ENCODE peak calls at places on chromosomes 12 and 14, in four cellular contexts. One of them, this sample, is unnamed.

GRCh38 chr14:61860294-61860918 is 98.2 kb downstream of the SNAPC1 start:
- DNase-seq in HepG2: peak
- DNase-seq in WTC11: peak
- DNase-seq in K562: peak
- DNase-seq in this sample: peak

GRCh38 chr12:131102991-131103609 is 149.4 kb downstream of the ADGRD1 start:
- DNase-seq in HepG2: no peak
- DNase-seq in WTC11: peak
- DNase-seq in K562: no peak
- DNase-seq in this sample: no peak

GRCh38 chr14:26286806-26287205 is 311.0 kb downstream of the NOVA1 start:
- DNase-seq in HepG2: no peak
- DNase-seq in WTC11: no peak
- DNase-seq in K562: no peak
- DNase-seq in this sample: no peak

GRCh38 chr14:103207404-103208072 is 84.3 kb downstream of the TNFAIP2 start:
- DNase-seq in HepG2: no peak
- DNase-seq in WTC11: peak
- DNase-seq in K562: no peak
- DNase-seq in this sample: no peak

GRCh38 chr14:55097894-55098560 is 31.0 kb upstream of the LGALS3 start:
- DNase-seq in HepG2: no peak
- DNase-seq in WTC11: no peak
- DNase-seq in K562: no peak
- DNase-seq in this sample: peak

GRCh38 chr12:53225635-53226424 is 6.2 kb downstream of the RARG start:
- DNase-seq in HepG2: no peak
- DNase-seq in WTC11: no peak
- DNase-seq in K562: no peak
- DNase-seq in this sample: no peak

GRCh38 chr12:50257226-50258166 is 25.8 kb downstream of the LIMA1 start:
- DNase-seq in HepG2: no peak
- DNase-seq in WTC11: no peak
- DNase-seq in K562: no peak
- DNase-seq in this sample: no peak

GRCh38 chr14:71733210-71733883 is 198.9 kb upstream of the RGS6 start:
- DNase-seq in HepG2: no peak
- DNase-seq in WTC11: no peak
- DNase-seq in K562: no peak
- DNase-seq in this sample: no peak

GRCh38 chr14:57871487-57872080 is 5.7 kb upstream of the SLC35F4 start:
- DNase-seq in HepG2: peak
- DNase-seq in WTC11: peak
- DNase-seq in K562: peak
- DNase-seq in this sample: peak

GRCh38 chr12:69068431-69068830 is 135.5 kb upstream of the CPM start:
- DNase-seq in HepG2: peak
- DNase-seq in WTC11: no peak
- DNase-seq in K562: no peak
- DNase-seq in this sample: no peak
- TF ChIP-seq ATF3 in HepG2: no peak
- TF ChIP-seq ATF3 in WTC11: no peak
- TF ChIP-seq ATF3 in K562: no peak
- TF ChIP-seq ATF3 in this sample: no peak

DNA sequence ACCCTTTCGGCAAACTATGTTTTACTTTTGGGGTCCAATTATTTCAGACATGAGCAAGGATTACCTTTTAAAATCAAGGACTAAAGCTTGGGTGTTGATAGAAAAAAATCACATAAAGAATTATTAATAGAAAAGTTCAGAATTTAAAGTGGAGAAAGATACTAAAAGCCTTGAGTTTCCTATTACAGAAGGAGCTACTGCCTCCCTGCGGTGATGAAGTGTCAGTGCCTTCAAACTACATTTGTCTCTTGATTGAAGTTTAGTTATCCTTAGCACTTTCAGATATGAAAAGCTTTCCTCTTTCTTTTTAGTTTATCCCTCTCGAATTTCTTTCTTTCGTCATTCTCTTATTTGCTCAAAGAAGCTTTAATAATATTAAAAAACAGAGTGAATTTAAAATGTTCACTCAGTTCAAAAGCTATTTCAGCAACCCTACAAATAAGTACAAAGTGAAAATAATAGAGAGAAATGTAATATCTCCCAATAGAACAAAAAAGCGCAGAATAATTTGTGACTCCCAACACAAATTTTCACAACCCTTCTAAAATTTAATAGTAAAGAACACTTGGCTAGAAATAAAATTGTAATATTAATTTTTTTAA is 87.6 kb downstream of the SEC23A start:
- DNase-seq in HepG2: peak
- DNase-seq in WTC11: peak
- DNase-seq in K562: peak
- DNase-seq in this sample: no peak
- TF ChIP-seq CBFB in HepG2: no peak
- TF ChIP-seq CBFB in WTC11: no peak
- TF ChIP-seq CBFB in K562: no peak
- TF ChIP-seq CBFB in this sample: no peak

GRCh38 chr12:48750215-48750614 is 33.7 kb upstream of the CCNT1 start:
- DNase-seq in HepG2: no peak
- DNase-seq in WTC11: no peak
- DNase-seq in K562: no peak
- DNase-seq in this sample: no peak
- TF ChIP-seq ATF3 in HepG2: no peak
- TF ChIP-seq ATF3 in WTC11: no peak
- TF ChIP-seq ATF3 in K562: no peak
- TF ChIP-seq ATF3 in this sample: no peak

DNA sequence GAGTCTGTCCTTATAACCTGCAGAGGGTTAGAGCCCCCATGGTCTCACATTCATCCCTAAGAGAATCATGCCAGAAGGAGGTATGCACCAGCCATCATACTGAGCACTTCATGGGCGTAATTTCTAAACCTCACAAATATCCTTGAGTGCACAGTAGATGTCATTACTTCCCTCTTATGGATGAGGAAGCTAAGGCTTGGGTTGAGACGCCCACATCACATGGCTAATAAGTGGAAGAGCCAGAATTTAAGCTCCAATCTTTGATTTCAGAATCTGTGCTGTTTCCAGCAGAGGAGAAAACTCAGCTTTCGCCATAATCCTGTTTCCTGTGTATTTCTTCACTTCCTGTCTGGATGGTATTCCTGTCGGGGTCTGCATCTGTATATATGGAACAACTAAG is 5.0 kb downstream of the ISCU start:
- DNase-seq in HepG2: no peak
- DNase-seq in WTC11: no peak
- DNase-seq in K562: no peak
- DNase-seq in this sample: no peak
- TF ChIP-seq CBFB in HepG2: no peak
- TF ChIP-seq CBFB in WTC11: no peak
- TF ChIP-seq CBFB in K562: no peak
- TF ChIP-seq CBFB in this sample: no peak